ENCODE peak calls at places on chromosomes 16 and 17, in seven cellular contexts. R is lower leg skin; Z is activated naive CD8-positive, alpha-beta T cell treated with anti-CD3 and anti-CD28 coated beads for 36 hours; F is iris pigment epithelial cell; E is pancreas; B is stimulated activated CD8-positive, alpha-beta memory T cell treated with anti-CD3 and anti-CD28 coated beads, Interleukin-4, amount 100 ng/mL, for 48 hours; V is psoas muscle. L is an unnamed sample.

GRCh38 chr16:22763655-22764054 is 50.3 kb upstream of the HS3ST2 start:
- DNase-seq in R (no peak), Z (no peak), F (no peak), E (no peak), B (no peak), V (no peak), L (no peak)

GRCh38 chr17:51869387-51869786 is 289.1 kb downstream of the CA10 start:
- DNase-seq in R (no peak), Z (no peak), F (peak), E (no peak), B (peak), V (no peak), L (no peak)

GRCh38 chr16:72590179-72590937 is 418.4 kb upstream of the PMFBP1 start:
- DNase-seq in R (no peak), Z (no peak), F (no peak), E (no peak), B (no peak), V (no peak), L (no peak)

GRCh38 chr16:85420501-85421337 is 192.4 kb upstream of the GSE1 start:
- DNase-seq in R (no peak), Z (peak), F (peak), E (peak), B (peak), V (peak), L (no peak)

GRCh38 chr16:72372646-72373045 is 200.7 kb upstream of the PMFBP1 start:
- DNase-seq in R (no peak), Z (no peak), F (peak), E (no peak), B (no peak), V (no peak), L (no peak)

GRCh38 chr17:13460646-13461045 is 141.1 kb downstream of the HS3ST3A1 start:
- DNase-seq in R (no peak), Z (no peak), F (no peak), E (no peak), B (no peak), V (no peak), L (no peak)

GRCh38 chr17:81733507-81734404 is 21.7 kb downstream of the SLC25A10 start:
- DNase-seq in R (peak), Z (peak), F (peak), E (peak), B (peak), V (peak), L (peak)

GRCh38 chr16:28923652-28924398 is 1.2 kb downstream of the RABEP2 start:
- DNase-seq in R (no peak), Z (no peak), F (no peak), E (peak), B (no peak), V (no peak), L (no peak)

GRCh38 chr16:27169511-27170071 is 33.7 kb upstream of the KDM8 start:
- DNase-seq in R (peak), Z (peak), F (peak), E (no peak), B (peak), V (no peak), L (no peak)

GRCh38 chr16:28087675-28088285 is 24.3 kb upstream of the GSG1L start:
- DNase-seq in R (no peak), Z (no peak), F (no peak), E (no peak), B (no peak), V (no peak), L (no peak)

GRCh38 chr17:49616546-49617205 is 41.0 kb downstream of the NXPH3 start:
- DNase-seq in R (peak), Z (no peak), F (no peak), E (peak), B (no peak), V (peak), L (no peak)

GRCh38 chr17:60141111-60142018 is 8.4 kb upstream of the CA4 start:
- DNase-seq in R (no peak), Z (no peak), F (peak), E (peak), B (no peak), V (peak), L (no peak)

GRCh38 chr17:78315355-78316114 is 44.3 kb downstream of the SOCS3 start:
- DNase-seq in R (peak), Z (peak), F (peak), E (peak), B (peak), V (peak), L (no peak)

GRCh38 chr17:49555495-49556018 is 20.1 kb upstream of the NXPH3 start:
- DNase-seq in R (no peak), Z (no peak), F (no peak), E (no peak), B (no peak), V (peak), L (peak)

GRCh38 chr17:50467114-50467854 is 1.4 kb downstream of the CHAD start:
- DNase-seq in R (no peak), Z (no peak), F (no peak), E (no peak), B (no peak), V (no peak), L (no peak)

GRCh38 chr16:58063377-58064076 is 38.0 kb downstream of the MMP15 start:
- DNase-seq in R (no peak), Z (no peak), F (no peak), E (no peak), B (no peak), V (no peak), L (no peak)

GRCh38 chr16:13453938-13454553 is 465.9 kb upstream of the ERCC4 start:
- DNase-seq in R (peak), Z (peak), F (peak), E (no peak), B (peak), V (no peak), L (no peak)

L was measured in type B pancreatic cell.